ENCODE peak calls at places on chromosomes 5 and 9, in four cellular contexts. I is KG1; Q is naive thymus-derived CD8-positive, alpha-beta T cell; O is T-helper 22 cell. E is an unnamed sample.

GRCh38 chr5:122599000-122599399 is 175.9 kb upstream of the SNX2 start:
- DNase-seq in I (no peak), Q (no peak), O (no peak), E (no peak)

GRCh38 chr5:119453045-119453383 is 717 bp downstream of the HSD17B4 start:
- DNase-seq in I (no peak), Q (no peak), O (no peak), E (peak; percentile 28)

GRCh38 chr5:154221371-154221896 is 30.9 kb downstream of the GALNT10 start:
- DNase-seq in I (no peak), Q (peak; percentile 49), O (peak; percentile 17), E (peak; percentile 98)

GRCh38 chr5:181221792-181222629 is 1.1 kb upstream of the TRIM41 start:
- DNase-seq in I (no peak), Q (peak; percentile 96), O (peak; percentile 86), E (peak; percentile 97)

GRCh38 chr5:73748510-73749410 is 122.8 kb downstream of the ARHGEF28 start:
- DNase-seq in I (no peak), Q (no peak), O (no peak), E (no peak)

GRCh38 chr9:128022886-128023285 is 42.1 kb upstream of the EEIG1 start:
- DNase-seq in I (no peak), Q (no peak), O (no peak), E (peak; percentile 79)

GRCh38 chr5:56649569-56649968 is 165.8 kb upstream of the MAP3K1 start:
- DNase-seq in I (no peak), Q (no peak), O (no peak), E (no peak)

GRCh38 chr5:34503379-34504346 is 152.5 kb upstream of the RAI14 start:
- DNase-seq in I (no peak), Q (no peak), O (no peak), E (peak; percentile 64)

GRCh38 chr9:104776787-104777186 is 12.9 kb downstream of the NIPSNAP3B start:
- DNase-seq in I (no peak), Q (no peak), O (no peak), E (no peak)

GRCh38 chr5:171907731-171908343 is 98.6 kb downstream of the FBXW11 start:
- DNase-seq in I (peak; percentile 68), Q (peak; percentile 56), O (no peak), E (peak; percentile 64)

GRCh38 chr5:61290815-61291214 is 41.2 kb upstream of the ZSWIM6 start:
- DNase-seq in I (no peak), Q (no peak), O (no peak), E (peak; percentile 91)

GRCh38 chr5:102595332-102595731 is 96.5 kb upstream of the SLCO6A1 start:
- DNase-seq in I (no peak), Q (no peak), O (no peak), E (peak; percentile 54)

GRCh38 chr5:15446552-15446951 is 53.4 kb upstream of the FBXL7 start:
- DNase-seq in I (no peak), Q (no peak), O (no peak), E (peak; percentile 10)

GRCh38 chr5:179271821-179272325 is 73.4 kb downstream of the ADAMTS2 start:
- DNase-seq in I (no peak), Q (no peak), O (no peak), E (no peak)

GRCh38 chr5:34915856-34916192 is 313 bp downstream of the BRIX1 start:
- DNase-seq in I (no peak), Q (no peak), O (no peak), E (no peak)

GRCh38 chr5:110258460-110258859 is 468.0 kb downstream of the TMEM232 start:
- DNase-seq in I (no peak), Q (no peak), O (no peak), E (peak; percentile 15)

GRCh38 chr5:80170117-80170535 is 85.7 kb downstream of the SERINC5 start:
- DNase-seq in I (no peak), Q (no peak), O (no peak), E (no peak)